ENCODE peak calls at places on chromosomes 1 and 21, in eight cellular contexts. D is iPS-NIHi11; J is activated T-cell treated with anti-CD3 and anti-CD28 coated beads, Interleukin-2, amount 50 U/mL, for 1 hour; M is HTR-8/SVneo; V is H54; F is DMS 273 treated with DMSO at 0.1 percent for 48 hours; U is heart right ventricle; P is caudate nucleus. S is an unnamed sample.

GRCh38 chr1:107647012-107647411 is 318.0 kb downstream of the VAV3 start:
- DNase-seq in F (no peak), P (no peak), U (no peak), V (no peak), M (no peak), J (no peak), D (no peak), S (no peak)

GRCh38 chr1:233478611-233479010 is 135.3 kb upstream of the KCNK1 start:
- DNase-seq in U (no peak), V (no peak), F (no peak), D (no peak), M (no peak), P (no peak), J (no peak), S (no peak)

GRCh38 chr1:63864224-63864623 is 90.4 kb downstream of the ROR1 start:
- DNase-seq in D (no peak), F (no peak), P (no peak), M (no peak), U (no peak), V (no peak), J (no peak), S (no peak)

GRCh38 chr1:10939654-10940450 is 72.6 kb upstream of the TARDBP start:
- DNase-seq in F (no peak), M (no peak), U (no peak), P (no peak), D (no peak), J (no peak), V (no peak), S (no peak)

GRCh38 chr1:201068976-201069375 is 43.2 kb downstream of the CACNA1S start:
- DNase-seq in P (no peak), V (no peak), J (no peak), D (no peak), F (no peak), U (no peak), M (no peak), S (no peak)

GRCh38 chr1:153357076-153357852 is 390 bp upstream of the S100A9 start:
- DNase-seq in V (no peak), M (no peak), U (no peak), P (peak; percentile 10), F (no peak), J (no peak), D (no peak), S (no peak)

GRCh38 chr21:45280178-45280821 is 7.4 kb downstream of the POFUT2 start:
- DNase-seq in V (no peak), M (no peak), U (no peak), F (no peak), D (peak; percentile 0), J (peak; percentile 12), P (no peak), S (no peak)

GRCh38 chr1:10341062-10341600 is 57.7 kb upstream of the PGD start:
- DNase-seq in M (no peak), F (no peak), P (no peak), U (no peak), J (no peak), D (no peak), V (no peak), S (no peak)

GRCh38 chr1:80249699-80250098 is 1243.2 kb upstream of the ADGRL4 start:
- DNase-seq in P (no peak), U (no peak), V (no peak), M (no peak), F (no peak), D (no peak), J (no peak), S (no peak)

GRCh38 chr1:178928985-178929384 is 58.1 kb upstream of the ANGPTL1 start:
- DNase-seq in D (peak; percentile 42), V (no peak), M (no peak), F (no peak), U (no peak), J (no peak), P (no peak), S (no peak)

GRCh38 chr1:111747282-111747734 is 8.1 kb upstream of the INKA2 start:
- DNase-seq in V (peak; percentile 63), U (peak; percentile 71), F (peak; percentile 48), P (no peak), J (no peak), D (peak; percentile 57), M (no peak), S (no peak)

GRCh38 chr1:44860891-44861290 is 17.8 kb upstream of the PTCH2 start:
- DNase-seq in U (no peak), J (no peak), P (no peak), V (no peak), F (no peak), D (no peak), M (no peak), S (no peak)

GRCh38 chr21:42234464-42235241 is 15.7 kb downstream of the ABCG1 start:
- DNase-seq in U (peak; percentile 66), D (peak; percentile 91), V (no peak), M (peak; percentile 43), F (peak; percentile 32), J (peak; percentile 88), P (peak; percentile 78), S (no peak)

GRCh38 chr1:4594286-4594991 is 60.0 kb upstream of the AJAP1 start:
- DNase-seq in P (no peak), J (no peak), U (no peak), M (no peak), D (peak; percentile 60), V (no peak), F (no peak), S (no peak)

GRCh38 chr21:37259426-37259825 is 7.7 kb downstream of the VPS26C start:
- DNase-seq in F (no peak), D (no peak), P (no peak), M (no peak), J (no peak), U (no peak), V (no peak), S (no peak)

GRCh38 chr1:15803380-15803779 is 4.1 kb downstream of the UQCRHL start:
- DNase-seq in D (peak; percentile 51), P (no peak), U (no peak), F (no peak), M (no peak), V (no peak), J (peak; percentile 23), S (no peak)

GRCh38 chr1:232578681-232579195 is 51.2 kb downstream of the SIPA1L2 start:
- DNase-seq in U (no peak), J (no peak), D (no peak), M (no peak), P (no peak), F (no peak), V (no peak), S (no peak)

GRCh38 chr1:62689524-62689923 is 1.3 kb upstream of the DOCK7 start:
- DNase-seq in J (no peak), M (no peak), P (no peak), V (no peak), F (no peak), U (no peak), D (no peak), S (no peak)

GRCh38 chr1:53553734-53554509 is 94.7 kb downstream of the DMRTB1 start:
- DNase-seq in J (peak; percentile 15), M (no peak), D (peak; percentile 2), P (no peak), V (no peak), F (peak; percentile 17), U (no peak), S (peak; percentile 61)

GRCh38 chr1:87508247-87508646 is 179.6 kb downstream of the LMO4 start:
- DNase-seq in F (no peak), P (no peak), U (no peak), V (no peak), D (no peak), J (no peak), M (no peak), S (no peak)

GRCh38 chr1:38071530-38072266 is 25.1 kb upstream of the POU3F1 start:
- DNase-seq in U (no peak), P (no peak), M (peak; percentile 19), D (peak; percentile 65), F (peak; percentile 100), J (no peak), V (peak; percentile 57), S (no peak)

GRCh38 chr1:201605385-201605747 is 66.4 kb downstream of the NAV1 start:
- DNase-seq in P (no peak), J (no peak), M (no peak), D (no peak), U (no peak), F (no peak), V (no peak), S (no peak)

GRCh38 chr21:36589352-36589971 is 109.5 kb upstream of the SIM2 start:
- DNase-seq in M (no peak), U (peak; percentile 14), D (peak; percentile 66), V (peak; percentile 58), J (no peak), P (no peak), F (peak; percentile 9), S (peak; percentile 10)

GRCh38 chr1:113686891-113687624 is 72.2 kb downstream of the PHTF1 start:
- DNase-seq in M (no peak), P (no peak), V (no peak), F (no peak), J (no peak), D (no peak), U (no peak), S (no peak)

GRCh38 chr1:2148691-2149090 is 45.9 kb downstream of the FAAP20 start:
- DNase-seq in V (no peak), M (no peak), J (peak; percentile 60), F (no peak), P (no peak), D (no peak), U (no peak), S (no peak)

GRCh38 chr1:42928859-42929258 is 29.8 kb downstream of the SLC2A1 start:
- DNase-seq in J (no peak), U (no peak), V (no peak), P (no peak), M (no peak), D (no peak), F (no peak), S (no peak)

GRCh38 chr1:117371436-117372151 is 4.3 kb downstream of the MAN1A2 start:
- DNase-seq in U (no peak), P (no peak), F (no peak), D (no peak), V (no peak), J (no peak), M (no peak), S (no peak)

GRCh38 chr1:162756523-162756922 is 34.0 kb upstream of the HSD17B7 start:
- DNase-seq in V (no peak), U (no peak), P (no peak), D (no peak), F (no peak), M (peak; percentile 11), J (no peak), S (no peak)

GRCh38 chr1:59769412-59770095 is 45.2 kb upstream of the HOOK1 start:
- DNase-seq in U (no peak), F (no peak), J (no peak), P (no peak), V (no peak), M (no peak), D (no peak), S (no peak)

S was measured in NCI-H524 treated with DMSO at 0.1 percent for 48 hours.